ENCODE peak calls at places on chromosomes 4 and X, in eight cellular contexts. M is mesothelial cell of epicardium; D is NCI-H69; B is fibroblast of lung; H is body of pancreas; K is left lung; O is naive thymus-derived CD4-positive, alpha-beta T cell; L is endodermal cell. C is an unnamed sample.

GRCh38 chr4:76614589-76614988 is 179.6 kb downstream of the SHROOM3 start:
- DNase-seq in H (no peak), D (no peak), M (no peak), K (no peak), B (peak), O (no peak), L (no peak), C (no peak)

GRCh38 chrX:18964026-18964425 is 19.9 kb downstream of the PHKA2 start:
- DNase-seq in K (no peak), M (no peak), H (no peak), O (no peak), D (peak), B (no peak), L (no peak), C (no peak)

GRCh38 chrX:136880003-136880451 is 498 bp downstream of the RBMX start:
- DNase-seq in H (peak), D (peak), L (peak), K (peak), O (peak), B (no peak), M (peak), C (no peak)

GRCh38 chrX:114152130-114152529 is 431.8 kb upstream of the HTR2C start:
- DNase-seq in M (no peak), B (peak), K (no peak), L (no peak), D (no peak), H (no peak), O (no peak), C (no peak)

GRCh38 chr4:184693056-184693455 is 40.8 kb downstream of the CENPU start:
- DNase-seq in K (no peak), D (no peak), M (no peak), L (no peak), H (no peak), B (peak), O (no peak), C (no peak)

GRCh38 chrX:283115-283845 is 2.1 kb downstream of the PLCXD1 start:
- DNase-seq in O (peak), D (no peak), B (peak), M (peak), K (peak), L (peak), H (peak), C (no peak)

GRCh38 chr4:91028223-91028622 is 901.0 kb downstream of the CCSER1 start:
- DNase-seq in H (no peak), O (no peak), B (no peak), L (no peak), K (no peak), M (no peak), D (no peak), C (no peak)

GRCh38 chrX:110250847-110251246 is 67.0 kb downstream of the AMMECR1 start:
- DNase-seq in M (no peak), O (no peak), D (no peak), B (no peak), L (no peak), H (no peak), K (no peak), C (no peak)

GRCh38 chr4:42205551-42205950 is 53.1 kb upstream of the BEND4 start:
- DNase-seq in M (no peak), K (no peak), H (no peak), B (no peak), O (no peak), L (no peak), D (no peak), C (no peak)

GRCh38 chr4:128068927-128069326 is 7.8 kb downstream of the LARP1B start:
- DNase-seq in M (no peak), O (no peak), H (no peak), B (peak), L (peak), D (peak), K (no peak), C (no peak)

GRCh38 chr4:38605794-38606586 is 58.0 kb upstream of the KLF3 start:
- DNase-seq in K (no peak), L (no peak), M (no peak), D (peak), O (no peak), H (no peak), B (no peak), C (no peak)

GRCh38 chrX:38304010-38304409 is 23.3 kb downstream of the RPGR start:
- DNase-seq in D (peak), L (peak), K (no peak), M (no peak), H (no peak), O (no peak), B (no peak), C (no peak)

GRCh38 chr4:101211146-101211553 is 136.2 kb downstream of the PPP3CA start:
- DNase-seq in O (no peak), H (no peak), K (no peak), L (no peak), D (peak), B (peak), M (no peak), C (no peak)

GRCh38 chr4:107449611-107450369 is 270.2 kb downstream of the PAPSS1 start:
- DNase-seq in L (no peak), B (no peak), D (no peak), H (no peak), O (no peak), K (no peak), M (no peak), C (no peak)

GRCh38 chrX:95056901-95057300 is 1382.9 kb downstream of the FAM133A start:
- DNase-seq in D (peak), K (no peak), L (no peak), O (no peak), H (no peak), M (no peak), B (peak), C (no peak)

GRCh38 chr4:139901516-139902327 is 236.1 kb downstream of the MGST2 start:
- DNase-seq in K (no peak), D (peak), L (no peak), M (no peak), O (no peak), H (no peak), B (peak), C (no peak)

GRCh38 chr4:187124311-187124710 is 400.7 kb upstream of the FAT1 start:
- DNase-seq in L (no peak), H (no peak), O (no peak), B (no peak), K (no peak), M (no peak), D (peak), C (peak)

GRCh38 chrX:15509845-15510244 is 9.2 kb downstream of the BMX start:
- DNase-seq in O (no peak), K (no peak), D (no peak), L (no peak), M (no peak), B (no peak), H (no peak), C (no peak)

GRCh38 chr4:184416913-184417734 is 57.2 kb downstream of the IRF2 start:
- DNase-seq in K (no peak), L (no peak), B (no peak), O (peak), M (no peak), H (no peak), D (no peak), C (no peak)

GRCh38 chr4:140227286-140227685 is 73.3 kb upstream of the MAML3 start:
- DNase-seq in O (no peak), B (no peak), K (no peak), L (peak), M (no peak), H (no peak), D (peak), C (no peak)

GRCh38 chr4:100067255-100067654 is 117.2 kb upstream of the H2AZ1 start:
- DNase-seq in O (no peak), B (no peak), L (no peak), M (no peak), D (no peak), K (no peak), H (no peak), C (no peak)

GRCh38 chr4:36235306-36235705 is 9.0 kb downstream of the ARAP2 start:
- DNase-seq in M (no peak), L (peak), D (no peak), O (no peak), K (no peak), B (peak), H (no peak), C (no peak)

GRCh38 chrX:2682582-2683177 is 8.4 kb upstream of the CD99 start:
- DNase-seq in D (no peak), L (no peak), B (no peak), K (no peak), M (no peak), O (no peak), H (no peak), C (no peak)

GRCh38 chr4:8144359-8144758 is 14.3 kb downstream of the ABLIM2 start:
- DNase-seq in H (no peak), D (peak), O (no peak), L (peak), M (no peak), K (no peak), B (no peak), C (no peak)

GRCh38 chr4:141759796-141760425 is 123.5 kb downstream of the IL15 start:
- DNase-seq in L (no peak), H (no peak), B (peak), K (no peak), O (no peak), M (no peak), D (no peak), C (no peak)

GRCh38 chrX:65723706-65724105 is 56.3 kb downstream of the MSN start:
- DNase-seq in K (no peak), O (peak), M (no peak), B (no peak), L (no peak), H (no peak), D (no peak), C (no peak)

GRCh38 chrX:13669246-13669689 is 16.3 kb downstream of the TCEANC start:
- DNase-seq in L (no peak), H (peak), M (peak), B (peak), D (no peak), O (no peak), K (peak), C (peak)

GRCh38 chr4:118826723-118827444 is 9.0 kb downstream of the SEC24D start:
- DNase-seq in L (no peak), H (no peak), K (no peak), O (no peak), D (no peak), B (no peak), M (no peak), C (no peak)

GRCh38 chr4:145936142-145937020 is 2.2 kb downstream of the ZNF827 start:
- DNase-seq in L (peak), H (peak), O (peak), K (peak), D (peak), M (peak), B (peak), C (peak)

GRCh38 chrX:131747173-131747572 is 203.3 kb downstream of the OR13H1 start:
- DNase-seq in L (no peak), O (peak), K (peak), H (no peak), B (peak), D (peak), M (no peak), C (no peak)

GRCh38 chr4:184792950-184793555 is 32.7 kb downstream of the ACSL1 start:
- DNase-seq in K (peak), D (no peak), O (no peak), B (peak), L (no peak), H (peak), M (no peak), C (no peak)

GRCh38 chrX:46404774-46405173 is 140.4 kb downstream of the ZNF674 start:
- DNase-seq in K (no peak), O (no peak), D (no peak), L (no peak), M (no peak), B (no peak), H (no peak), C (no peak)

GRCh38 chr4:82500106-82500738 is 61.6 kb downstream of the TMEM150C start:
- DNase-seq in H (no peak), B (peak), D (peak), L (no peak), O (no peak), M (no peak), K (no peak), C (no peak)